ENCODE peak calls at places on chromosomes 6 and 20, in six cellular contexts. F is tibial nerve, Y is A549, U is H1, H is suprapubic skin, V is transverse colon. O is an unnamed sample.

GRCh38 chr6:108684809-108685329 is 124.2 kb downstream of the FOXO3 start:
- DNase-seq in Y (peak), F (no peak), H (no peak), U (no peak), V (peak), O (no peak)

GRCh38 chr6:158502593-158502950 is 57.3 kb upstream of the TMEM181 start:
- DNase-seq in F (no peak), U (no peak), V (no peak), Y (no peak), H (no peak), O (no peak)

GRCh38 chr6:135921176-135921575 is 69.7 kb downstream of the PDE7B start:
- DNase-seq in V (no peak), F (no peak), Y (no peak), U (no peak), H (no peak), O (no peak)

GRCh38 chr6:53112404-53112803 is 36.2 kb downstream of the GCM1 start:
- DNase-seq in H (no peak), U (no peak), F (no peak), V (peak), Y (peak), O (no peak)

GRCh38 chr6:144344651-144345050 is 59.5 kb downstream of the UTRN start:
- DNase-seq in U (no peak), Y (no peak), F (no peak), V (no peak), H (no peak), O (peak)

GRCh38 chr6:16136086-16136485 is 7.2 kb downstream of the MYLIP start:
- DNase-seq in F (no peak), V (no peak), H (no peak), U (no peak), Y (no peak), O (no peak)

GRCh38 chr6:132413501-132413805 is 12.2 kb upstream of the MOXD1 start:
- DNase-seq in V (no peak), H (no peak), Y (no peak), U (no peak), F (no peak), O (no peak)

GRCh38 chr6:148379966-148380653 is 37.5 kb downstream of the SASH1 start:
- DNase-seq in H (no peak), V (no peak), U (no peak), F (no peak), Y (no peak), O (no peak)

GRCh38 chr20:50191566-50192363 is 1.1 kb downstream of the CEBPB start:
- DNase-seq in U (no peak), Y (peak), V (peak), F (no peak), H (no peak), O (no peak)

GRCh38 chr6:33018904-33019303 is 9.5 kb upstream of the HLA-DOA start:
- DNase-seq in V (peak), U (no peak), Y (no peak), H (peak), F (peak), O (no peak)

GRCh38 chr6:71619836-71620235 is 266.5 kb upstream of the RIMS1 start:
- DNase-seq in H (no peak), V (no peak), Y (no peak), U (no peak), F (no peak), O (no peak)

GRCh38 chr6:108526739-108527174 is 34.0 kb upstream of the FOXO3 start:
- DNase-seq in V (no peak), F (no peak), Y (peak), U (no peak), H (no peak), O (no peak)

GRCh38 chr20:16444056-16444777 is 129.0 kb downstream of the KIF16B start:
- DNase-seq in H (no peak), F (peak), Y (no peak), U (no peak), V (no peak), O (peak)

GRCh38 chr6:111854683-111855082 is 18.6 kb downstream of the FYN start:
- DNase-seq in V (no peak), Y (no peak), H (no peak), U (no peak), F (no peak), O (no peak)

GRCh38 chr6:43635387-43636311 is at the start of gene MAD2L1BP:
- DNase-seq in U (peak), V (peak), F (peak), H (peak), Y (peak), O (peak)

GRCh38 chr6:32192608-32193039 is at the start of gene GPSM3:
- DNase-seq in Y (no peak), U (no peak), F (no peak), H (no peak), V (peak), O (no peak)

GRCh38 chr20:41165001-41165882 is 27.9 kb downstream of the PLCG1 start:
- DNase-seq in H (peak), Y (no peak), F (no peak), V (no peak), U (no peak), O (no peak)

GRCh38 chr20:51760905-51761544 is 7.2 kb downstream of the ATP9A start:
- DNase-seq in Y (peak), H (no peak), F (no peak), U (peak), V (no peak), O (no peak)

GRCh38 chr6:111265842-111266241 is 178.5 kb downstream of the SLC16A10 start:
- DNase-seq in F (no peak), V (no peak), H (no peak), U (no peak), Y (no peak), O (no peak)

GRCh38 chr6:64330694-64331309 is 695.2 kb downstream of the PHF3 start:
- DNase-seq in H (no peak), Y (peak), U (peak), F (peak), V (peak), O (no peak)

GRCh38 chr6:82270791-82271392 is 23.3 kb upstream of the IBTK start:
- DNase-seq in F (no peak), H (no peak), U (no peak), V (no peak), Y (peak), O (no peak)

GRCh38 chr6:37316071-37316470 is 37.7 kb upstream of the RNF8 start:
- DNase-seq in F (no peak), U (no peak), Y (no peak), H (no peak), V (no peak), O (no peak)

GRCh38 chr6:44179072-44179536 is 20.5 kb downstream of the CAPN11 start:
- DNase-seq in Y (no peak), V (no peak), U (no peak), H (no peak), F (no peak), O (no peak)

GRCh38 chr20:6663104-6663503 is 104.4 kb upstream of the BMP2 start:
- DNase-seq in H (no peak), V (no peak), F (no peak), Y (no peak), U (no peak), O (no peak)

GRCh38 chr20:7695622-7696021 is 244.6 kb downstream of the HAO1 start:
- DNase-seq in F (no peak), H (no peak), U (no peak), Y (no peak), V (no peak), O (no peak)

GRCh38 chr6:111105578-111105977 is 18.3 kb downstream of the SLC16A10 start:
- DNase-seq in Y (peak), F (no peak), U (no peak), H (peak), V (peak), O (no peak)

GRCh38 chr20:1633535-1633934 is 13.7 kb upstream of the SIRPB1 start:
- DNase-seq in H (no peak), V (no peak), Y (peak), F (no peak), U (no peak), O (peak)

GRCh38 chr20:1637755-1638154 is 17.9 kb upstream of the SIRPB1 start:
- DNase-seq in Y (no peak), U (no peak), V (no peak), H (no peak), F (no peak), O (no peak)

GRCh38 chr20:1635291-1635979 is 15.6 kb upstream of the SIRPB1 start:
- DNase-seq in H (no peak), Y (no peak), F (no peak), V (no peak), U (no peak), O (peak)

GRCh38 chr20:1637226-1637625 is 17.4 kb upstream of the SIRPB1 start:
- DNase-seq in F (no peak), H (no peak), V (no peak), U (no peak), Y (no peak), O (no peak)

GRCh38 chr20:1636621-1637020 is 16.8 kb upstream of the SIRPB1 start:
- DNase-seq in V (no peak), U (no peak), F (no peak), H (no peak), Y (no peak), O (peak)
- TF ChIP-seq EP300 in V (no peak), U (no peak), F (no peak), H (no peak), Y (no peak), O (no peak)

DNA sequence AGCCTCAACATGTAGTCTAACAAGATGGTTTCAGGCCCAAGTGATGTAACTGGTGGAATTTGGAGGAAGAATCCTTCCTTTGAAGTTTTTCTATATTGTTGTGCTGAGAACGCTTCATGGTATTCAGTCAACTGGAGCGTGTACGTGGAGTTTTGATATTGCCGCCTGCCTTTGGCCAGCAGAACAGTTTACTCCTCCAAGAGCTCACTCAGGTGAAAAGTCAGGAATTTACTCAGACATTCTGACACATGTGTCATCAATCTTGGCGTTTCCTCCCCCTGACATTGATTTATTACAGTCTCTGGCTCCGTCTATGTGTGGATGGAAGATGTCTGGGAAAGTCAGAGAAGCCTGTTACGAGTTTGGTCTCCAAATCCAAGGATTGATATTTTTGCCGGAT is 19.0 kb upstream of the TGM2 start:
- DNase-seq in H (no peak), V (no peak), Y (peak), F (no peak), U (no peak), O (no peak)
- TF ChIP-seq EP300 in H (no peak), V (no peak), Y (no peak), F (no peak), U (no peak), O (no peak)

GRCh38 chr6:103101267-103101666 is 1707.8 kb downstream of the GRIK2 start:
- DNase-seq in V (no peak), H (no peak), U (no peak), F (no peak), Y (no peak), O (no peak)

GRCh38 chr6:103107985-103108384 is 1714.5 kb downstream of the GRIK2 start:
- DNase-seq in H (no peak), Y (no peak), U (no peak), V (no peak), F (no peak), O (no peak)

DNA sequence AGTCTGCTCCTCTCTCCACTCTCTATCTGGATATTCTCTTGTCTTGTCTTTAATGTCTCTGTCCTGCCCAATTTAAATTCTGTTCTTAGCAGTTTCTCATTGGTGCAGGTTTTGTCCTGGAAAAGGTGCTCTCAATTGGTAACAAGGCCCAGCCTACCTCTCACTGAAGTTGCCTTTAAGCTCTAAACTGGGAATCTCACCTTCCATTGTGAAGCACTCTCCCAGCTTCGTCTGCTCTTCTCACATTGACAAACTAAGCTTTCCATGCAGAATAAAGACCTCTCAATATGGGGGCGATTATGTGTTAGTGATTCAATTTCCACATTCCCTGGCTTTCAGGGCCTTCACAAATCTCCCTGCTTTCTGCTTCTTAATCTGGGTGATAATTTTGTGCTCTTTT is 1712.2 kb downstream of the GRIK2 start:
- DNase-seq in V (no peak), Y (no peak), H (no peak), F (no peak), U (no peak), O (no peak)
- TF ChIP-seq EP300 in V (no peak), Y (no peak), H (no peak), F (no peak), U (no peak), O (no peak)

DNA sequence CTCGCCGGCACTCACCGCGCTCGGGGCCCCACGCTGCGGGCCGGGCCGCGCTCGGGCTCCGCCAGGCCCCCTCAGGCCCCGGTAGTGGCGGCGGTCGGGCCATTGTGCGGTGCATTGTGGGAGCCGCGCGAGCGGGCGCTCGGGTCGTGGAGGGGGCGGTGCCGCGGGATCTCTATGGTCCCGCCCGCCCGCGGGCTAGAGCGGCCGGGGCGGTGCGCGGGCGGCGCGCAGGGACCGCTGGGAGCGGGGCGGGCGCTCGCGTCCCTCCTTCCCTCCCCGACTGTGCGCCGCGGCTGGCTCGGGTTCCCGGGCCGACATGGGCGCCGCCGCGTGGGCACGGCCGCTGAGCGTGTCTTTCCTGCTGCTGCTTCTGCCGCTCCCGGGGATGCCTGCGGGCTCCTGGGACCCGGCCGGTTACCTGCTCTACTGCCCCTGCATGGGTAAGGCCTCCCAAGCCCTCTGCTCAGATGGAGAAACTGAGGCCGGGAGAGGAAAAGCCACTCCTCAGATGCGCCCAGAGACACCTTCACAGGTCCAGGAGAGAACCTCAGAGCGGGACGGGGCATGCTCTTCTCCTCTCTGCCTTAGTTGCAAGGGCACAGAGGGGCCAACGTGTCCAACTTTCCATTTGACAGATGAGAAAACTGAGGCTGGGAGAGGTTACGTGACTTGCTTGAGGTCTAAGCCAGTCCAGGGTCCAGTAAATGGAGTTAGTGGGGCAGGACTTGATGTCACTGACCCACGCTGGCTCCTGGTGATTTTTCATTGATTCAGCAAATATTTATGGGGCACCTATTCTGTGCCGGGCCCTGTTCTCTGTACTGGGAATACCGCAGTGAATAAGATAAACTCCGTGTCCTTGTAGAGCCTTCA is at the start of the genes PLAGL2 and POFUT1:
- DNase-seq in F (peak), V (peak), Y (peak), H (peak), U (no peak), O (peak)
- TF ChIP-seq EP300 in F (no peak), V (no peak), Y (no peak), H (no peak), U (peak), O (no peak)

DNA sequence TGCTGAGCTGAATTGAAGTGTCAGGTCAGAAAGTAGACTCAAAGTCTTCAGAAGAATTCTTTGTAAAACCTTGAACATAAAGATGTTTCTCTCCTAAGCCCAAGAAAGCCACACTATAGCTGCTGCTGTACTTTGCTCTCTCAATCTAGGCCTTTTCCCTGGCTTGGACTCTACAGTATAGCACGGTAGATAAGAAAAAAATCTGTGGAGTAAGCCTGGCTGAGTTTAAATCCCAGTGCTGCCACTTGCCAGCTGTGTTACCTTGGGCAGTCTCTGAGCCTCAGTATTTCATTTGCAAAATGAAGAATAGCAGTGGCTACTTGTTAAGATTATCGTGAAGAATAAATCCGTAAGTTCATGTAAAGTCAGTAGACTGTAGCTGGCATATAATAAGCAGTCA is 53.3 kb upstream of the UFL1 start:
- DNase-seq in H (no peak), U (no peak), Y (no peak), V (no peak), F (no peak), O (no peak)
- TF ChIP-seq EP300 in H (no peak), U (no peak), Y (no peak), V (no peak), F (no peak), O (no peak)

GRCh38 chr6:56868687-56869086 is 86.2 kb upstream of the BEND6 start:
- DNase-seq in V (no peak), U (no peak), H (no peak), F (no peak), Y (peak), O (no peak)
- TF ChIP-seq EP300 in V (no peak), U (no peak), H (no peak), F (no peak), Y (no peak), O (no peak)